ENCODE peak calls at places on chromosomes 7 and 10, in ten cellular contexts. Y is nucleus accumbens; P is RCC 7860; G is thoracic aorta; L is anterior cingulate cortex; K is stimulated activated CD8-positive, alpha-beta memory T cell treated with anti-CD3 and anti-CD28 coated beads, Interleukin-2, amount 100 ng/mL, for 48 hours; I is RPMI7951; E is activated effector memory CD4-positive, alpha-beta T cell treated with Interleukin-2 at 50 U/mL for 16 hours; Q is neural progenitor cell; S is heart right ventricle. X is an unnamed sample.

GRCh38 chr10:95837368-95837776 is 70.4 kb upstream of the CC2D2B start:
- DNase-seq in Y (no peak), P (no peak), G (no peak), L (no peak), K (no peak), I (no peak), E (no peak), Q (peak), S (no peak), X (no peak)

GRCh38 chr10:5603091-5603847 is 63.1 kb downstream of the ASB13 start:
- DNase-seq in Y (no peak), P (no peak), G (no peak), L (no peak), K (no peak), I (no peak), E (no peak), Q (no peak), S (no peak), X (no peak)

GRCh38 chr7:116548506-116548905 is 23.7 kb downstream of the CAV1 start:
- DNase-seq in Y (no peak), P (no peak), G (no peak), L (no peak), K (no peak), I (no peak), E (no peak), Q (no peak), S (no peak), X (no peak)

GRCh38 chr10:79353000-79353406 is 5.7 kb downstream of the PPIF start:
- DNase-seq in Y (no peak), P (no peak), G (no peak), L (no peak), K (no peak), I (no peak), E (no peak), Q (no peak), S (no peak), X (no peak)

GRCh38 chr10:77392851-77393250 is 244.8 kb downstream of the KCNMA1 start:
- DNase-seq in Y (no peak), P (peak), G (peak), L (no peak), K (no peak), I (peak), E (no peak), Q (no peak), S (no peak), X (no peak)

GRCh38 chr10:79193694-79194382 is 125.1 kb downstream of the ZMIZ1 start:
- DNase-seq in Y (no peak), P (no peak), G (no peak), L (no peak), K (no peak), I (no peak), E (no peak), Q (no peak), S (no peak), X (no peak)

GRCh38 chr10:133336131-133337078 is at the start of gene CALY:
- DNase-seq in Y (peak), P (no peak), G (no peak), L (peak), K (no peak), I (no peak), E (peak), Q (peak), S (no peak), X (no peak)

GRCh38 chr10:44382131-44382858 is 2.6 kb downstream of the CXCL12 start:
- DNase-seq in Y (no peak), P (no peak), G (no peak), L (no peak), K (no peak), I (no peak), E (no peak), Q (peak), S (no peak), X (no peak)

GRCh38 chr10:73648975-73649829 is 6.6 kb downstream of the SYNPO2L start:
- DNase-seq in Y (no peak), P (peak), G (no peak), L (peak), K (no peak), I (no peak), E (no peak), Q (no peak), S (no peak), X (no peak)

GRCh38 chr10:19816420-19817250 is at the start of gene PLXDC2:
- DNase-seq in Y (peak), P (peak), G (peak), L (peak), K (no peak), I (peak), E (no peak), Q (peak), S (peak), X (peak)

GRCh38 chr7:30750574-30751256 is 1.2 kb upstream of the INMT start:
- DNase-seq in Y (no peak), P (no peak), G (no peak), L (peak), K (no peak), I (peak), E (no peak), Q (no peak), S (peak), X (peak)

GRCh38 chr7:88928266-88928665 is 132.7 kb upstream of the TEX47 start:
- DNase-seq in Y (no peak), P (no peak), G (no peak), L (no peak), K (no peak), I (no peak), E (no peak), Q (no peak), S (no peak), X (no peak)

X was measured in left ventricle myocardium superior.